ENCODE peak calls at places on chromosomes 4 and X, in nine cellular contexts. U is ELR; I is activated naive CD4-positive, alpha-beta T cell treated with anti-CD3 and anti-CD28 coated beads, Interleukin-2, amount 10 ng/mL, durations not matched to agents 7 days and 5 days; Q is posterior cingulate gyrus; L is right lobe of liver; J is progenitor cell of endocrine pancreas; F is WERI-Rb-1; E is BE2C; D is nucleus accumbens. B is an unnamed sample.

GRCh38 chr4:6472387-6473263 is at the start of gene PPP2R2C:
- DNase-seq in U (no peak), I (peak; percentile 19), Q (peak; percentile 47), L (no peak), J (peak; percentile 17), F (peak; percentile 49), E (peak; percentile 34), D (no peak), B (no peak)

GRCh38 chr4:54683616-54684346 is 26.0 kb downstream of the KIT start:
- DNase-seq in U (peak; percentile 31), I (peak; percentile 72), Q (no peak), L (no peak), J (no peak), F (peak; percentile 23), E (peak; percentile 22), D (no peak), B (peak; percentile 28)

GRCh38 chr4:122458625-122459024 is 2.1 kb upstream of the IL2 start:
- DNase-seq in U (peak; percentile 28), I (peak; percentile 56), Q (no peak), L (no peak), J (no peak), F (no peak), E (no peak), D (no peak), B (no peak)

GRCh38 chrX:123081766-123082165 is 102.3 kb upstream of the GRIA3 start:
- DNase-seq in U (no peak), I (no peak), Q (no peak), L (no peak), J (no peak), F (no peak), E (no peak), D (no peak), B (peak; percentile 20)

GRCh38 chr4:155973639-155974475 is 20.2 kb upstream of the CTSO start:
- DNase-seq in U (peak; percentile 51), I (no peak), Q (no peak), L (no peak), J (no peak), F (no peak), E (no peak), D (no peak), B (no peak)

GRCh38 chr4:54473077-54473545 is 184.6 kb upstream of the KIT start:
- DNase-seq in U (peak; percentile 10), I (no peak), Q (no peak), L (no peak), J (no peak), F (no peak), E (no peak), D (no peak), B (no peak)

GRCh38 chr4:161647757-161648156 is 516.0 kb downstream of the FSTL5 start:
- DNase-seq in U (no peak), I (no peak), Q (no peak), L (no peak), J (no peak), F (no peak), E (no peak), D (no peak), B (no peak)

GRCh38 chr4:6157926-6158325 is 42.4 kb downstream of the JAKMIP1 start:
- DNase-seq in U (no peak), I (no peak), Q (no peak), L (no peak), J (no peak), F (no peak), E (no peak), D (no peak), B (no peak)

GRCh38 chr4:188295899-188296298 is 156.7 kb downstream of the TRIML1 start:
- DNase-seq in U (peak; percentile 30), I (no peak), Q (no peak), L (no peak), J (no peak), F (no peak), E (no peak), D (no peak), B (no peak)

GRCh38 chr4:128684031-128684430 is 125.5 kb upstream of the JADE1 start:
- DNase-seq in U (no peak), I (no peak), Q (no peak), L (no peak), J (no peak), F (no peak), E (no peak), D (no peak), B (no peak)

GRCh38 chrX:56563231-56564116 is at the start of gene UBQLN2:
- DNase-seq in U (peak; percentile 75), I (peak; percentile 87), Q (peak; percentile 80), L (peak; percentile 88), J (peak; percentile 51), F (peak; percentile 79), E (peak; percentile 83), D (peak; percentile 7), B (peak; percentile 75)

GRCh38 chr4:147831452-147832192 is 99.7 kb downstream of the ARHGAP10 start:
- DNase-seq in U (peak; percentile 97), I (no peak), Q (no peak), L (no peak), J (no peak), F (no peak), E (peak; percentile 14), D (no peak), B (peak; percentile 21)

GRCh38 chrX:57918750-57919436 is 8.6 kb upstream of the ZXDA start:
- DNase-seq in U (peak; percentile 50), I (peak; percentile 26), Q (no peak), L (no peak), J (no peak), F (no peak), E (no peak), D (no peak), B (no peak)

GRCh38 chrX:123648028-123648810 is 84.6 kb downstream of the THOC2 start:
- DNase-seq in U (peak; percentile 54), I (peak; percentile 29), Q (no peak), L (peak; percentile 56), J (peak; percentile 26), F (no peak), E (no peak), D (no peak), B (no peak)

GRCh38 chr4:96354036-96354712 is 514.3 kb downstream of the PDHA2 start:
- DNase-seq in U (no peak), I (no peak), Q (no peak), L (no peak), J (no peak), F (no peak), E (no peak), D (no peak), B (no peak)

GRCh38 chrX:1507511-1508463 is 29.2 kb downstream of the P2RY8 start:
- DNase-seq in U (no peak), I (no peak), Q (no peak), L (peak; percentile 41), J (no peak), F (no peak), E (no peak), D (no peak), B (no peak)

GRCh38 chr4:70651864-70652506 is 14.3 kb downstream of the JCHAIN start:
- DNase-seq in U (peak; percentile 62), I (peak; percentile 30), Q (no peak), L (no peak), J (no peak), F (no peak), E (no peak), D (no peak), B (peak; percentile 51)

GRCh38 chr4:142512161-142512560 is 333.9 kb downstream of the INPP4B start:
- DNase-seq in U (peak; percentile 76), I (no peak), Q (no peak), L (no peak), J (no peak), F (no peak), E (no peak), D (no peak), B (no peak)

GRCh38 chrX:75603833-75604232 is 81.0 kb upstream of the ZDHHC15 start:
- DNase-seq in U (peak; percentile 24), I (no peak), Q (no peak), L (no peak), J (no peak), F (no peak), E (no peak), D (no peak), B (no peak)

GRCh38 chr4:22410645-22411247 is 105.1 kb downstream of the ADGRA3 start:
- DNase-seq in U (peak; percentile 49), I (no peak), Q (no peak), L (no peak), J (no peak), F (no peak), E (no peak), D (no peak), B (peak; percentile 41)

GRCh38 chrX:22340022-22340616 is 67.4 kb downstream of the CBLL2 start:
- DNase-seq in U (no peak), I (no peak), Q (no peak), L (no peak), J (no peak), F (no peak), E (no peak), D (no peak), B (peak; percentile 62)

GRCh38 chrX:83535417-83536244 is 27.5 kb downstream of the POU3F4 start:
- DNase-seq in U (no peak), I (no peak), Q (no peak), L (no peak), J (no peak), F (no peak), E (no peak), D (no peak), B (no peak)

GRCh38 chr4:125444166-125444565 is 129.4 kb downstream of the FAT4 start:
- DNase-seq in U (no peak), I (no peak), Q (no peak), L (no peak), J (no peak), F (no peak), E (peak; percentile 12), D (no peak), B (no peak)

GRCh38 chr4:147755567-147756295 is 23.8 kb downstream of the ARHGAP10 start:
- DNase-seq in U (no peak), I (no peak), Q (no peak), L (no peak), J (no peak), F (no peak), E (no peak), D (no peak), B (no peak)

GRCh38 chrX:153400146-153401132 is 711 bp downstream of the PNMA6E start:
- DNase-seq in U (peak; percentile 34), I (peak; percentile 65), Q (no peak), L (no peak), J (no peak), F (peak; percentile 82), E (peak; percentile 72), D (no peak), B (peak; percentile 24)